ENCODE peak calls at places on chromosomes 13 and 19, in six cellular contexts. One of them, this sample, is unnamed.

GRCh38 chr19:3699071-3699740 is 1.1 kb downstream of the PIP5K1C start:
- DNase-seq in astrocyte: peak
- DNase-seq in NCI-H2029: no peak
- DNase-seq in A549: no peak
- DNase-seq in iris pigment epithelial cell: peak
- DNase-seq in thoracic aorta: no peak
- DNase-seq in this sample: no peak

GRCh38 chr13:110387451-110388140 is 80.5 kb downstream of the COL4A2 start:
- DNase-seq in astrocyte: no peak
- DNase-seq in NCI-H2029: no peak
- DNase-seq in A549: no peak
- DNase-seq in iris pigment epithelial cell: peak
- DNase-seq in thoracic aorta: peak
- DNase-seq in this sample: no peak

GRCh38 chr19:49799798-49800376 is 13.2 kb downstream of the FUZ start:
- DNase-seq in astrocyte: no peak
- DNase-seq in NCI-H2029: no peak
- DNase-seq in A549: no peak
- DNase-seq in iris pigment epithelial cell: no peak
- DNase-seq in thoracic aorta: no peak
- DNase-seq in this sample: peak

GRCh38 chr13:95404141-95404882 is 103.1 kb upstream of the ABCC4 start:
- DNase-seq in astrocyte: peak
- DNase-seq in NCI-H2029: peak
- DNase-seq in A549: peak
- DNase-seq in iris pigment epithelial cell: peak
- DNase-seq in thoracic aorta: peak
- DNase-seq in this sample: peak

GRCh38 chr13:28636677-28637317 is 22.1 kb upstream of the POMP start:
- DNase-seq in astrocyte: peak
- DNase-seq in NCI-H2029: peak
- DNase-seq in A549: peak
- DNase-seq in iris pigment epithelial cell: peak
- DNase-seq in thoracic aorta: no peak
- DNase-seq in this sample: peak

GRCh38 chr13:113532156-113532806 is 41.8 kb upstream of the DCUN1D2 start:
- DNase-seq in astrocyte: no peak
- DNase-seq in NCI-H2029: no peak
- DNase-seq in A549: no peak
- DNase-seq in iris pigment epithelial cell: no peak
- DNase-seq in thoracic aorta: no peak
- DNase-seq in this sample: no peak

GRCh38 chr19:50485284-50485955 is 8.8 kb upstream of the GARIN5A start:
- DNase-seq in astrocyte: no peak
- DNase-seq in NCI-H2029: no peak
- DNase-seq in A549: no peak
- DNase-seq in iris pigment epithelial cell: no peak
- DNase-seq in thoracic aorta: no peak
- DNase-seq in this sample: no peak

GRCh38 chr19:54653181-54653809 is 9.5 kb upstream of the LILRB4 start:
- DNase-seq in astrocyte: peak
- DNase-seq in NCI-H2029: no peak
- DNase-seq in A549: peak
- DNase-seq in iris pigment epithelial cell: peak
- DNase-seq in thoracic aorta: no peak
- DNase-seq in this sample: peak

This sample was measured in HuH-7.